ENCODE peak calls at places on chromosomes 2 and 18, in six cellular contexts. U, W, Z, V, R and F are unnamed samples.

GRCh38 chr2:166563894-166564293 is 69.8 kb upstream of the SCN7A start:
- DNase-seq in U (no peak), W (no peak), Z (no peak), V (no peak), R (no peak), F (no peak)

GRCh38 chr2:239360008-239360407 is 40.8 kb downstream of the HDAC4 start:
- DNase-seq in U (no peak), W (no peak), Z (no peak), V (no peak), R (no peak), F (no peak)

GRCh38 chr18:48800479-48800876 is 150.3 kb downstream of the SMAD7 start:
- DNase-seq in U (peak), W (no peak), Z (no peak), V (no peak), R (no peak), F (peak)

GRCh38 chr2:169276045-169276444 is 86.3 kb downstream of the LRP2 start:
- DNase-seq in U (no peak), W (no peak), Z (no peak), V (no peak), R (no peak), F (no peak)

GRCh38 chr2:41791523-41791922 is 256.3 kb upstream of the PKDCC start:
- DNase-seq in U (peak), W (no peak), Z (no peak), V (peak), R (peak), F (no peak)

GRCh38 chr2:168188011-168188410 is 59.4 kb downstream of the STK39 start:
- DNase-seq in U (no peak), W (no peak), Z (no peak), V (no peak), R (no peak), F (no peak)

GRCh38 chr2:7748717-7749415 is 831.7 kb downstream of the RNF144A start:
- DNase-seq in U (no peak), W (no peak), Z (no peak), V (no peak), R (no peak), F (no peak)

GRCh38 chr2:17539596-17539992 is 902 bp upstream of the VSNL1 start:
- DNase-seq in U (peak), W (no peak), Z (no peak), V (peak), R (peak), F (peak)

GRCh38 chr2:207450186-207450585 is 79.6 kb upstream of the CREB1 start:
- DNase-seq in U (no peak), W (no peak), Z (no peak), V (no peak), R (no peak), F (no peak)

GRCh38 chr2:173191601-173192000 is 116.0 kb downstream of the MAP3K20 start:
- DNase-seq in U (no peak), W (no peak), Z (no peak), V (peak), R (no peak), F (no peak)

GRCh38 chr2:71000780-71001591 is 6.3 kb upstream of the TEX261 start:
- DNase-seq in U (peak), W (peak), Z (no peak), V (peak), R (peak), F (peak)

GRCh38 chr18:47931707-47932103 is 1.2 kb upstream of the SMAD2 start:
- DNase-seq in U (peak), W (peak), Z (no peak), V (peak), R (no peak), F (no peak)

GRCh38 chr2:38315707-38316333 is 61.3 kb downstream of the ATL2 start:
- DNase-seq in U (no peak), W (peak), Z (peak), V (peak), R (peak), F (no peak)

GRCh38 chr2:159817278-159817677 is 19.3 kb upstream of the CD302 start:
- DNase-seq in U (no peak), W (no peak), Z (no peak), V (no peak), R (no peak), F (no peak)
- TF ChIP-seq CREB1 in U (no peak), W (no peak), Z (no peak), V (no peak), R (no peak), F (no peak)

DNA sequence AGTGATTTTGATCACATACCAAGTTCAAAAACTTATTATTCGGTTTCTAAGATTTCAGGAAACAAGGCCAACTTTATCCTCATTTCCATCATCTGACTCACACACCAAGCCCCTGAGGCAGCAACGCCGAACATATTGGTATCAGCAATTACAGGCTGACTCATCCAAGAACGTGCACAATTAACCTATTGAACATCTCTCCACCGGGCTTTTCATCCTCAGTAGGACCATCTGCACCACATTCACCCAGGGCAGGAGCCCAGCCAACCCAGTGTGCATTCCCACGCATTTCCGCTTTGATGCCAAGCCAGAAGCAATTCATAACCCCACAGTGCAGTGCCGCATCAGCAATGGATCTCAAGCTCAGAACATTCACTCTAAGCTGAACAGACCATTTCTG is 52.9 kb downstream of the SCG2 start:
- DNase-seq in U (no peak), W (no peak), Z (no peak), V (no peak), R (peak), F (no peak)
- TF ChIP-seq CREB1 in U (no peak), W (no peak), Z (no peak), V (no peak), R (no peak), F (no peak)

GRCh38 chr2:240925576-240926515 is 19.7 kb downstream of the CROCC2 start:
- DNase-seq in U (peak), W (no peak), Z (no peak), V (no peak), R (no peak), F (peak)
- TF ChIP-seq CREB1 in U (no peak), W (no peak), Z (no peak), V (no peak), R (no peak), F (no peak)

GRCh38 chr18:3804336-3804735 is 354.4 kb downstream of the TGIF1 start:
- DNase-seq in U (no peak), W (no peak), Z (no peak), V (no peak), R (no peak), F (no peak)

GRCh38 chr18:3810271-3810670 is 360.3 kb downstream of the TGIF1 start:
- DNase-seq in U (no peak), W (no peak), Z (no peak), V (no peak), R (no peak), F (no peak)

GRCh38 chr18:3803350-3803749 is 353.4 kb downstream of the TGIF1 start:
- DNase-seq in U (no peak), W (no peak), Z (no peak), V (no peak), R (no peak), F (no peak)

GRCh38 chr18:3808985-3809780 is 359.2 kb downstream of the TGIF1 start:
- DNase-seq in U (no peak), W (no peak), Z (no peak), V (no peak), R (no peak), F (no peak)

GRCh38 chr18:3806656-3807055 is 356.7 kb downstream of the TGIF1 start:
- DNase-seq in U (no peak), W (no peak), Z (no peak), V (no peak), R (no peak), F (no peak)
- TF ChIP-seq CREB1 in U (no peak), W (no peak), Z (no peak), V (no peak), R (no peak), F (no peak)

GRCh38 chr2:147378403-147378802 is 466.4 kb upstream of the ACVR2A start:
- DNase-seq in U (no peak), W (no peak), Z (no peak), V (no peak), R (no peak), F (no peak)

GRCh38 chr2:147384659-147385058 is 460.2 kb upstream of the ACVR2A start:
- DNase-seq in U (no peak), W (no peak), Z (no peak), V (no peak), R (no peak), F (no peak)

GRCh38 chr2:147385600-147385999 is 459.2 kb upstream of the ACVR2A start:
- DNase-seq in U (no peak), W (no peak), Z (no peak), V (no peak), R (no peak), F (no peak)

GRCh38 chr2:147386284-147386683 is 458.5 kb upstream of the ACVR2A start:
- DNase-seq in U (no peak), W (no peak), Z (no peak), V (no peak), R (no peak), F (no peak)

DNA sequence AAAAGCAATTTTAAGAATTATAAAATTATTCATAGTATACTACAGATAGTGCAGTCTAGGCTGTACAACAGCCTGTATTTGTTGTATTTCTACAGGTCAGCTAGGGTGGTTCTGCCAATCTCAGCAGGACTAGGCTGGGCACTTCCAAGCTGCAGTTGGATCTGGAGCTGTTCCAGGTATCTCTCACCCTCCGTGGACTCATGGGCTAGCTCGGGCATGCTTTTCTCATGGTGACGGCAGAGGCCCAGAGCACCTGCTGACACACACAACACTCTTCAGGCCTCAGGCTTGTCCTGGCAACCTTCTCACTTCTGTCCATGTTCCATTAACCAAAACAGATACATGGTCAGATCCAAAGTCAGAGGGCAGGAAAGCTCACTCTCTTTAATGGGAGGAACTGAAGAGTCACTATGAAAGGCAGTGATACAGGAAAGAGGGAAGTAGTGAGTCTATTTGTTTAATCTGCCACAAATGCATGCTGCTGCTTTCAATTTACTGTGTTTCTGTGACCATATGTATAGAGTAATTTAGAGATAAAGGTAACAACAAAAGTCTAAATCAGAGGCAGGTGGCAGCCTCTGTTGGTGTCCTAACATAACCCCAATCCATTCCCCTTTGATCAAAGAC is 462.4 kb upstream of the ACVR2A start:
- DNase-seq in U (no peak), W (no peak), Z (no peak), V (no peak), R (no peak), F (no peak)
- TF ChIP-seq CREB1 in U (no peak), W (no peak), Z (no peak), V (no peak), R (no peak), F (no peak)

DNA sequence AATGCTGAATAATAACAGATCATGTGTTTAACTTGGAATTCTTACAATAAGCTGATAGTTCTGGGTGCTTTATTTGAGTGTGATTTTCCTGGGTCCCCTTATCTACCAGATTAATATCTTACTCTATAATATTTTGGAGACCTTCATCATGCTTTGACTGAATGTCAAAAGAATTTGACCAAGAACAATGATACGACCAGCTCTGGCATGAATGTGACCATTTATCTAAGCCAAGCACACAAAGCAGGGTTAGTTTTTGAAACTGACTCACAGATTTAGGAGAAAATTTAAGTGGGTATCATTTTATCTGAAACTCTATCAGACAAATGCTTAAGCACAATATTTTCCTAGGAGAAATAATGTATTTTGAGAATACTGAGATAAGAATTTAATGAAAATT is 677.0 kb downstream of the NYAP2 start:
- DNase-seq in U (no peak), W (no peak), Z (no peak), V (no peak), R (no peak), F (no peak)
- TF ChIP-seq CREB1 in U (no peak), W (no peak), Z (no peak), V (no peak), R (no peak), F (no peak)

GRCh38 chr2:112623913-112624777 is 21.6 kb upstream of the SLC20A1 start:
- DNase-seq in U (no peak), W (peak), Z (no peak), V (no peak), R (no peak), F (no peak)

GRCh38 chr2:112622528-112622849 is 23.2 kb upstream of the SLC20A1 start:
- DNase-seq in U (no peak), W (no peak), Z (no peak), V (no peak), R (no peak), F (no peak)

GRCh38 chr2:112626604-112627059 is 19.1 kb upstream of the SLC20A1 start:
- DNase-seq in U (peak), W (peak), Z (no peak), V (peak), R (peak), F (peak)

GRCh38 chr2:112627060-112628040 is 18.4 kb upstream of the SLC20A1 start:
- DNase-seq in U (no peak), W (no peak), Z (no peak), V (no peak), R (no peak), F (no peak)

GRCh38 chr2:112625474-112626114 is 20.1 kb upstream of the SLC20A1 start:
- DNase-seq in U (no peak), W (no peak), Z (no peak), V (no peak), R (no peak), F (no peak)
- TF ChIP-seq CREB1 in U (no peak), W (no peak), Z (no peak), V (no peak), R (no peak), F (no peak)

DNA sequence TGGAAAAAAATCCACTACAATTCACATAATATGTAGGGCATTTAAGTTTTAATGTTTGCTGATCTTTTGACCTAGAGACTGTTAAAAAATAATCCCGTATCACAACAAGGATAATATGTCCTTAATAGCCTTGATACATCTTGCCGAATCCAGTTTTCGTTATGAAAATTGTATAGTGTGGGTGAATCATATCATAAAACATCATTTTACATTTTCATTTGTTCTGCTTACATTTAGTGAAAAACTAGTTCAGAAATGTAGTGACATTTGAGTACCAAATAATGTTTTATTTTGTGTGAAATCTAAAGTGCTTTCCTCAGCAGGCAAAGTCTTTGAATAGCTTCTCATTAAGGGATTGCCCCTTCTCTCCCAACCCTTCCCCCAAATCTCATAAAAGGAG is 1.9 kb downstream of the AFTPH start:
- DNase-seq in U (no peak), W (no peak), Z (no peak), V (no peak), R (no peak), F (no peak)
- TF ChIP-seq CREB1 in U (no peak), W (no peak), Z (no peak), V (no peak), R (no peak), F (no peak)

DNA sequence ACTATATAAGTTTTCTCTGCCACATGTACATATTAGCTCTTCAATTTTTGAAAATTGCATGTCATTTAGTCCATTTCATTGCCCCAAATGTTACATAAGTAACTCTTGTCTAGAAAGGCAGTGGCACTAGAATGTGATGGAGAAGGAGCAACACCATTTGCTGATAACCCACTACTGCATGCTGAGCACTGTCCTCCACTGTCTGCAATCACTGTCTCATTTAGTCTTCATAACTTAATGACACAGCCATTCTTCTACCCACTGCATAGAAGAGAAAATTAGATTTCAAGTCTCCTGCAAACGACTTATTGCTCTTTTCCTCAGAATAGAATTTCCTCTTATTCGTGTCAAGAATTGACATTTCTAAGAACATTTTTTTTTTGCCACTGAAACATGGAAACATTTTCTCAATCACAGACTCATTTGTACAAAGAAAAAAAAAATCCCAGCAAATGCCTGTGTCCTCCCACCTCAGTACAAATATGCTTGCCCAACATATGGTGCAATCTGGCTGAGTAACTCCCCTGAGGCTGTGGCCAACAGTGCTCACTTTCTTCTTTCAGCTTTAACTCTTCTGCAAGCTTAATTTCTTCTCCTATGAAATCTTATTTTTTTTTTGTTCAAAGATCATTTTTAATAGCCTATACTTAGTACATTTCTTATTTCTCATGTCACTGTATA is 768.6 kb upstream of the HS6ST1 start:
- DNase-seq in U (no peak), W (no peak), Z (no peak), V (no peak), R (no peak), F (no peak)
- TF ChIP-seq CREB1 in U (no peak), W (no peak), Z (no peak), V (no peak), R (no peak), F (no peak)